ENCODE peak calls at places on chromosomes 5 and 9, in four cellular contexts. P is osteoblast, O is endothelial cell of umbilical vein, Y is lower leg skin. W is an unnamed sample.

GRCh38 chr5:16859346-16859745 is 76.7 kb downstream of the MYO10 start:
- DNase-seq in P (no peak), O (no peak), Y (no peak), W (no peak)

GRCh38 chr5:101686541-101686940 is 609.5 kb downstream of the SLCO4C1 start:
- DNase-seq in P (no peak), O (no peak), Y (no peak), W (no peak)

GRCh38 chr5:142782976-142783539 is 12.9 kb downstream of the ARHGAP26 start:
- DNase-seq in P (no peak), O (no peak), Y (no peak), W (no peak)

GRCh38 chr5:178435321-178436238 is 154.6 kb downstream of the COL23A1 start:
- DNase-seq in P (peak), O (no peak), Y (no peak), W (no peak)

GRCh38 chr5:140381972-140382371 is 19.7 kb upstream of the ANKHD1 start:
- DNase-seq in P (no peak), O (no peak), Y (no peak), W (no peak)

GRCh38 chr5:54013556-54014157 is 296.7 kb downstream of the ARL15 start:
- DNase-seq in P (peak), O (peak), Y (peak), W (no peak)

GRCh38 chr5:1564182-1564748 is 40.5 kb upstream of the LPCAT1 start:
- DNase-seq in P (peak), O (peak), Y (peak), W (no peak)

GRCh38 chr5:135139397-135140134 is 105.5 kb upstream of the PITX1 start:
- DNase-seq in P (peak), O (no peak), Y (no peak), W (no peak)

DNA sequence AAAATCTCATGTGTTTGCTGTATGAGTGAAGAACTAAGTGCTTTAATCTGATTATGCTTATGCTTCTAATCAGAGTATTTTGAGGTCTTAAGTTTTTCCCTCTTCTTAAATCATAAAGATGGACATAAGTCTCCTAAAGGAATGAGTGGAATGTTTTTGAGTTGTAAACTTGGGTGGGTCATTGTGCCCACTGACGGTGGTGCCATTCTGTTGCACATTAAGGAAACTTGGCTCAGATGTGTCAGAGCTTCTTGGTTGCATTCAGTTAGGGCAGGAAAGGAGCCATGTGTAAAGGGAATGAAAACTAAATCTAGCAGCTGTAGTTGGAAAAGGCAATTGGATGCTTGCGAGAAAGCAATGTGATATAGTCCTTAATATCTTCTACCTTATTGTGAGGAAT is 256.6 kb downstream of the FANCC start:
- DNase-seq in P (no peak), O (no peak), Y (no peak), W (no peak)
- TF ChIP-seq CTCF in P (no peak), O (no peak), Y (no peak), W (no peak)

DNA sequence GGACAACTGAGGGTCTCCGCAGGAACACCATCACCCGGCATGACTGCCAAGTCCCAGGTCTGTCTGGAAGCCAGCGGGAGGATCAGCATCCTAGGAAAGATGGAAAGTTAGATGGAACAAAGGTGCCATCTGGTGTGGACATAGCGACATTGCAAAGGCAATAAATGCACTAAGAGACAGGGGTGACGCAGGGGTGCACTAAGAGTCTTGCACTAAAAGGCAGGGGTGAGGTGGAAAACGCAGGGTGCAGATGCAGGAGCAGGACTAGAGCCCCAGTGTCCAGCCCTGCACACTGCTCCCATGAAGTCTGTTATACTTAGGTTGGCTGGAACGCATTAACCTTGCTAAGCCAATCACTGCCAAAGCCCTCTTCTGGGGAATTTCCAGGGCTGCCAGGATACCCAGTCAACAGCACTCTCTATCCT is 15.5 kb downstream of the ATOX1 start:
- DNase-seq in P (peak), O (peak), Y (no peak), W (no peak)
- TF ChIP-seq CTCF in P (peak), O (peak), Y (no peak), W (no peak)

DNA sequence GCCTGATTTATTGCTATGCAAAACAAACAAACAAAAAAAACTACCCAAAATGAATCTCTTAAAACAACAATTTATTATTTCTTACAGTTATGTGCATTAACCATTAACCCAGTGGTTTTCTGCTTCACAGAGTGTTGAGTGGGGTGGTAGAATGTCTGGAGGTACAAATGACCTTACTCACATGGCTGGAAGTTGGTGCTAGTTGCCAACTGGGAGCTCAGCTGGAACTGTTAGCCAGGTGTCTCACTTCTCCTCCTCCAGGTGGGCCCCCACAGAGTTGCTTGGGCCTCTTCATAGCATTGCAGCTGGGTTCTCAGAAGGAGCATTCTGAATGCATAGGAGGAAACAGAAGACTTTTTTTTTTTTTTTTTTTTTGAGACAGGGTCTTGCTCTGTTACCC is 10.5 kb upstream of the B4GALT1 start:
- DNase-seq in P (no peak), O (no peak), Y (no peak), W (no peak)
- TF ChIP-seq CTCF in P (no peak), O (no peak), Y (no peak), W (no peak)

GRCh38 chr9:79116064-79116463 is 455.7 kb upstream of the TLE4 start:
- DNase-seq in P (no peak), O (no peak), Y (no peak), W (no peak)
- TF ChIP-seq CTCF in P (peak), O (no peak), Y (no peak), W (no peak)

GRCh38 chr9:5436441-5436840 is 1.3 kb downstream of the PLGRKT start:
- DNase-seq in P (no peak), O (no peak), Y (no peak), W (no peak)

GRCh38 chr9:5440426-5440825 is 2.7 kb upstream of the PLGRKT start:
- DNase-seq in P (no peak), O (no peak), Y (no peak), W (no peak)

GRCh38 chr9:5438301-5439162 is 807 bp upstream of the PLGRKT start:
- DNase-seq in P (no peak), O (peak), Y (no peak), W (peak)

GRCh38 chr9:5435912-5436311 is 1.8 kb downstream of the PLGRKT start:
- DNase-seq in P (no peak), O (no peak), Y (no peak), W (no peak)

DNA sequence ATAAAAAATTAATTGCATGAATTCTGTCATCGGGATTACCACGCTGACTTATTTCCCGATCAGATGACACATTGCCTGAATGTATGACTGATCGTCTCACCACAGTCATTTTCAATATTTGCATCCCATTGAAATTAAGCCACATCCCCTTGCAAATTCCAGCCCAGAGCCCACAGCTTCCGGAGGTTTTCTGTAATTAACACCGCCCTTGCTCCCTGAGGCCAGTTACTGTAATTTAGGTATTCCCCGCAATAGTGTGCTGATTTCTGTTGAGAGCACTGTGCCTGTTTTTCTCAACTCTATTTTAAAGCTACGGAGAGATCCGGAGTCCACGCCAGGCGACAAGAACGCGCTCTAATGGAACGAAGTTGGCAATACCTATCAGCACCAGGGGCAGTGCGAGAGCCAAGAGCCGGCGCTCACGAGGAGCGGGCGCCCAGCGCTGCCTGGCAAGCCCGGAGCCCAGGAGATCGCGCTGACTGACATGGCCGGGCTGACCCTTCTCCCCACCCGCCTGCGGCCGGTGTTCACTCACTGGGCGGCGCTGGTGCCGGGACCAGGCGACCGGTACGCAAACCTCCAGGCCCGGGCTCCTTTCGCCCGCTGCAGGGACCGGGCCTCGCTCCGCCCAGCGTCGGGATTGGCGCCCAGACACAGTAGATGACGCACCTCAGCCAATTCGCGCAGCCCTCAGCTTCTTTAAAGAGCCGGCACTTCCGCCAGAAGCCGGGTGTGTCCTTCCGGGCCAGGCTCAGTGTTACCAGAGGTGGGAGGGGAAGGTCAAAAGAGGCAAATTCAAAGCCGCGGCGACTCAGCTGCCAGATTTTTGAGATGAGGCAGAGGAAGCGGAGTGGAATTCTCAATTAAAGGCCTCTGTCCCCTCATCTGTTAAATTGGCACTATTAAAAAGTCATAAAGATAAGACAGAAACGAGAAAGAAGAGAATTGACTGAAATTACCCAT is at the start of gene PLGRKT:
- DNase-seq in P (peak), O (peak), Y (peak), W (peak)
- TF ChIP-seq CTCF in P (no peak), O (peak), Y (no peak), W (no peak)